ENCODE peak calls at places on chromosomes 13 and 19, in seven cellular contexts. One of them, this sample, is unnamed.

GRCh38 chr19:46441775-46442332 is 13.1 kb upstream of the PNMA8C start:
- DNase-seq in astrocyte: no peak
- DNase-seq in T follicular helper cell: no peak
- DNase-seq in BJ: no peak
- DNase-seq in non-pigmented ciliary epithelial cell: no peak
- DNase-seq in DMS153: no peak
- DNase-seq in lower lobe of right lung: no peak
- DNase-seq in this sample: no peak

GRCh38 chr19:38739440-38740251 is 4.6 kb downstream of the CAPN12 start:
- DNase-seq in astrocyte: no peak
- DNase-seq in BJ: no peak
- DNase-seq in T follicular helper cell: no peak
- DNase-seq in lower lobe of right lung: peak; percentile 45
- DNase-seq in non-pigmented ciliary epithelial cell: no peak
- DNase-seq in DMS153: no peak
- DNase-seq in this sample: no peak

GRCh38 chr19:491146-491741 is 5.0 kb upstream of the MADCAM1 start:
- DNase-seq in lower lobe of right lung: no peak
- DNase-seq in DMS153: no peak
- DNase-seq in non-pigmented ciliary epithelial cell: no peak
- DNase-seq in astrocyte: no peak
- DNase-seq in BJ: no peak
- DNase-seq in T follicular helper cell: no peak
- DNase-seq in this sample: no peak

GRCh38 chr13:40064723-40065122 is 409.3 kb downstream of the COG6 start:
- DNase-seq in astrocyte: peak; percentile 79
- DNase-seq in non-pigmented ciliary epithelial cell: no peak
- DNase-seq in lower lobe of right lung: no peak
- DNase-seq in T follicular helper cell: no peak
- DNase-seq in BJ: peak; percentile 30
- DNase-seq in DMS153: no peak
- DNase-seq in this sample: no peak

GRCh38 chr19:52138614-52139290 is 986 bp downstream of the ZNF616 start:
- DNase-seq in astrocyte: peak; percentile 16
- DNase-seq in non-pigmented ciliary epithelial cell: no peak
- DNase-seq in DMS153: no peak
- DNase-seq in BJ: no peak
- DNase-seq in lower lobe of right lung: no peak
- DNase-seq in T follicular helper cell: no peak
- DNase-seq in this sample: peak; percentile 47

GRCh38 chr19:536881-537404 is 5.4 kb downstream of the CDC34 start:
- DNase-seq in lower lobe of right lung: no peak
- DNase-seq in astrocyte: no peak
- DNase-seq in DMS153: no peak
- DNase-seq in BJ: no peak
- DNase-seq in T follicular helper cell: no peak
- DNase-seq in non-pigmented ciliary epithelial cell: no peak
- DNase-seq in this sample: no peak

GRCh38 chr19:13978306-13978705 is 26.0 kb downstream of the DCAF15 start:
- DNase-seq in astrocyte: no peak
- DNase-seq in BJ: no peak
- DNase-seq in lower lobe of right lung: peak; percentile 86
- DNase-seq in T follicular helper cell: no peak
- DNase-seq in non-pigmented ciliary epithelial cell: no peak
- DNase-seq in DMS153: peak; percentile 81
- DNase-seq in this sample: peak; percentile 73

GRCh38 chr19:1577090-1577928 is 9.2 kb upstream of the MEX3D start:
- DNase-seq in astrocyte: no peak
- DNase-seq in BJ: no peak
- DNase-seq in lower lobe of right lung: no peak
- DNase-seq in DMS153: no peak
- DNase-seq in T follicular helper cell: no peak
- DNase-seq in non-pigmented ciliary epithelial cell: no peak
- DNase-seq in this sample: no peak

GRCh38 chr13:60629158-60629557 is 232.1 kb downstream of the TDRD3 start:
- DNase-seq in astrocyte: no peak
- DNase-seq in DMS153: no peak
- DNase-seq in T follicular helper cell: no peak
- DNase-seq in lower lobe of right lung: no peak
- DNase-seq in BJ: no peak
- DNase-seq in non-pigmented ciliary epithelial cell: no peak
- DNase-seq in this sample: no peak

GRCh38 chr19:3193256-3194062 is 7.7 kb downstream of the NCLN start:
- DNase-seq in lower lobe of right lung: no peak
- DNase-seq in non-pigmented ciliary epithelial cell: no peak
- DNase-seq in DMS153: no peak
- DNase-seq in T follicular helper cell: no peak
- DNase-seq in BJ: no peak
- DNase-seq in astrocyte: no peak
- DNase-seq in this sample: no peak

GRCh38 chr19:51627491-51628138 is 2.6 kb downstream of the SIGLEC5 start:
- DNase-seq in T follicular helper cell: no peak
- DNase-seq in BJ: no peak
- DNase-seq in lower lobe of right lung: no peak
- DNase-seq in DMS153: no peak
- DNase-seq in non-pigmented ciliary epithelial cell: no peak
- DNase-seq in astrocyte: no peak
- DNase-seq in this sample: no peak

GRCh38 chr13:109272595-109273325 is 513.6 kb downstream of the IRS2 start:
- DNase-seq in lower lobe of right lung: no peak
- DNase-seq in BJ: no peak
- DNase-seq in T follicular helper cell: no peak
- DNase-seq in astrocyte: peak; percentile 42
- DNase-seq in DMS153: no peak
- DNase-seq in non-pigmented ciliary epithelial cell: no peak
- DNase-seq in this sample: no peak

GRCh38 chr19:39679791-39680168 is 24.1 kb downstream of the LGALS16 start:
- DNase-seq in BJ: no peak
- DNase-seq in non-pigmented ciliary epithelial cell: no peak
- DNase-seq in astrocyte: no peak
- DNase-seq in DMS153: no peak
- DNase-seq in T follicular helper cell: no peak
- DNase-seq in lower lobe of right lung: no peak
- DNase-seq in this sample: no peak

GRCh38 chr19:56321981-56322558 is 7.4 kb upstream of the ZSCAN5A start:
- DNase-seq in astrocyte: no peak
- DNase-seq in T follicular helper cell: no peak
- DNase-seq in BJ: no peak
- DNase-seq in DMS153: no peak
- DNase-seq in lower lobe of right lung: no peak
- DNase-seq in non-pigmented ciliary epithelial cell: no peak
- DNase-seq in this sample: no peak

GRCh38 chr19:29372921-29373797 is 152.6 kb upstream of the VSTM2B start:
- DNase-seq in astrocyte: no peak
- DNase-seq in DMS153: no peak
- DNase-seq in lower lobe of right lung: peak; percentile 14
- DNase-seq in T follicular helper cell: no peak
- DNase-seq in non-pigmented ciliary epithelial cell: no peak
- DNase-seq in BJ: no peak
- DNase-seq in this sample: no peak

GRCh38 chr13:40146586-40147240 is 491.3 kb downstream of the COG6 start:
- DNase-seq in DMS153: no peak
- DNase-seq in T follicular helper cell: no peak
- DNase-seq in lower lobe of right lung: no peak
- DNase-seq in non-pigmented ciliary epithelial cell: no peak
- DNase-seq in BJ: no peak
- DNase-seq in astrocyte: no peak
- DNase-seq in this sample: no peak

GRCh38 chr19:34321735-34322134 is 43.3 kb upstream of the GPI start:
- DNase-seq in astrocyte: no peak
- DNase-seq in non-pigmented ciliary epithelial cell: no peak
- DNase-seq in BJ: no peak
- DNase-seq in T follicular helper cell: no peak
- DNase-seq in lower lobe of right lung: no peak
- DNase-seq in DMS153: no peak
- DNase-seq in this sample: no peak

GRCh38 chr13:32471187-32471922 is 43.4 kb upstream of the N4BP2L1 start:
- DNase-seq in lower lobe of right lung: no peak
- DNase-seq in DMS153: no peak
- DNase-seq in astrocyte: peak; percentile 60
- DNase-seq in non-pigmented ciliary epithelial cell: peak; percentile 38
- DNase-seq in T follicular helper cell: no peak
- DNase-seq in BJ: no peak
- DNase-seq in this sample: no peak

GRCh38 chr13:32537580-32538233 is 888 bp downstream of the N4BP2L2 start:
- DNase-seq in BJ: no peak
- DNase-seq in non-pigmented ciliary epithelial cell: no peak
- DNase-seq in astrocyte: no peak
- DNase-seq in T follicular helper cell: peak; percentile 12
- DNase-seq in DMS153: no peak
- DNase-seq in lower lobe of right lung: peak; percentile 65
- DNase-seq in this sample: no peak

GRCh38 chr19:50362030-50362412 is 3.4 kb downstream of the NAPSA start:
- DNase-seq in DMS153: no peak
- DNase-seq in T follicular helper cell: no peak
- DNase-seq in astrocyte: no peak
- DNase-seq in lower lobe of right lung: peak; percentile 28
- DNase-seq in BJ: no peak
- DNase-seq in non-pigmented ciliary epithelial cell: no peak
- DNase-seq in this sample: no peak

GRCh38 chr13:102779426-102780159 is 6.0 kb upstream of the TEX30 start:
- DNase-seq in astrocyte: no peak
- DNase-seq in T follicular helper cell: no peak
- DNase-seq in DMS153: no peak
- DNase-seq in lower lobe of right lung: no peak
- DNase-seq in non-pigmented ciliary epithelial cell: no peak
- DNase-seq in BJ: no peak
- DNase-seq in this sample: no peak

GRCh38 chr19:30388327-30388726 is 16.1 kb downstream of the ZNF536 start:
- DNase-seq in T follicular helper cell: no peak
- DNase-seq in BJ: no peak
- DNase-seq in lower lobe of right lung: no peak
- DNase-seq in DMS153: no peak
- DNase-seq in astrocyte: no peak
- DNase-seq in non-pigmented ciliary epithelial cell: no peak
- DNase-seq in this sample: no peak

GRCh38 chr19:53881482-53882390 is at the start of gene PRKCG:
- DNase-seq in non-pigmented ciliary epithelial cell: no peak
- DNase-seq in astrocyte: no peak
- DNase-seq in T follicular helper cell: peak; percentile 55
- DNase-seq in DMS153: no peak
- DNase-seq in lower lobe of right lung: peak; percentile 62
- DNase-seq in BJ: no peak
- DNase-seq in this sample: peak; percentile 68

GRCh38 chr19:39845621-39846175 is 481 bp downstream of the FBL start:
- DNase-seq in lower lobe of right lung: no peak
- DNase-seq in non-pigmented ciliary epithelial cell: no peak
- DNase-seq in astrocyte: no peak
- DNase-seq in T follicular helper cell: no peak
- DNase-seq in BJ: no peak
- DNase-seq in DMS153: no peak
- DNase-seq in this sample: peak; percentile 43

GRCh38 chr19:18764591-18765051 is 26.5 kb downstream of the COMP start:
- DNase-seq in T follicular helper cell: no peak
- DNase-seq in BJ: no peak
- DNase-seq in DMS153: no peak
- DNase-seq in non-pigmented ciliary epithelial cell: no peak
- DNase-seq in lower lobe of right lung: no peak
- DNase-seq in astrocyte: no peak
- DNase-seq in this sample: no peak

GRCh38 chr13:34776984-34777913 is 164.8 kb upstream of the NBEA start:
- DNase-seq in DMS153: no peak
- DNase-seq in lower lobe of right lung: no peak
- DNase-seq in BJ: no peak
- DNase-seq in non-pigmented ciliary epithelial cell: no peak
- DNase-seq in T follicular helper cell: no peak
- DNase-seq in astrocyte: no peak
- DNase-seq in this sample: no peak